ENCODE peak calls at places on chromosomes 12 and 14, in nine cellular contexts. One of them, this sample, is unnamed.

GRCh38 chr14:66596241-66596985 is 88.5 kb downstream of the GPHN start:
- DNase-seq in sigmoid colon: peak; percentile 36
- DNase-seq in right lobe of liver: no peak
- DNase-seq in neural progenitor cell: no peak
- DNase-seq in hepatocyte: no peak
- DNase-seq in AG04450: no peak
- DNase-seq in coronary artery: no peak
- DNase-seq in left ventricle myocardium inferior: no peak
- DNase-seq in ovary: no peak
- DNase-seq in this sample: no peak

GRCh38 chr14:85402546-85403162 is 127.3 kb upstream of the FLRT2 start:
- DNase-seq in sigmoid colon: no peak
- DNase-seq in right lobe of liver: no peak
- DNase-seq in neural progenitor cell: no peak
- DNase-seq in hepatocyte: no peak
- DNase-seq in AG04450: no peak
- DNase-seq in coronary artery: no peak
- DNase-seq in left ventricle myocardium inferior: no peak
- DNase-seq in ovary: no peak
- DNase-seq in this sample: no peak

GRCh38 chr12:7345232-7345631 is 41.4 kb downstream of the ACSM4 start:
- DNase-seq in sigmoid colon: no peak
- DNase-seq in right lobe of liver: no peak
- DNase-seq in neural progenitor cell: no peak
- DNase-seq in hepatocyte: no peak
- DNase-seq in AG04450: no peak
- DNase-seq in coronary artery: no peak
- DNase-seq in left ventricle myocardium inferior: no peak
- DNase-seq in ovary: no peak
- DNase-seq in this sample: no peak

GRCh38 chr12:98418357-98419075 is 96.9 kb upstream of the TMPO start:
- DNase-seq in sigmoid colon: peak; percentile 89
- DNase-seq in right lobe of liver: peak; percentile 67
- DNase-seq in neural progenitor cell: peak; percentile 52
- DNase-seq in hepatocyte: peak; percentile 85
- DNase-seq in AG04450: peak; percentile 83
- DNase-seq in coronary artery: peak; percentile 96
- DNase-seq in left ventricle myocardium inferior: peak; percentile 80
- DNase-seq in ovary: peak; percentile 94
- DNase-seq in this sample: no peak

GRCh38 chr12:31603546-31604009 is 12.6 kb upstream of the DENND5B start:
- DNase-seq in sigmoid colon: no peak
- DNase-seq in right lobe of liver: no peak
- DNase-seq in neural progenitor cell: no peak
- DNase-seq in hepatocyte: no peak
- DNase-seq in AG04450: no peak
- DNase-seq in coronary artery: no peak
- DNase-seq in left ventricle myocardium inferior: no peak
- DNase-seq in ovary: no peak
- DNase-seq in this sample: no peak

GRCh38 chr12:105813201-105813600 is 325.6 kb downstream of the NUAK1 start:
- DNase-seq in sigmoid colon: no peak
- DNase-seq in right lobe of liver: no peak
- DNase-seq in neural progenitor cell: peak; percentile 62
- DNase-seq in hepatocyte: no peak
- DNase-seq in AG04450: no peak
- DNase-seq in coronary artery: no peak
- DNase-seq in left ventricle myocardium inferior: no peak
- DNase-seq in ovary: no peak
- DNase-seq in this sample: no peak

GRCh38 chr12:104536841-104537240 is 80.1 kb downstream of the CHST11 start:
- DNase-seq in sigmoid colon: no peak
- DNase-seq in right lobe of liver: no peak
- DNase-seq in neural progenitor cell: no peak
- DNase-seq in hepatocyte: no peak
- DNase-seq in AG04450: no peak
- DNase-seq in coronary artery: no peak
- DNase-seq in left ventricle myocardium inferior: no peak
- DNase-seq in ovary: no peak
- DNase-seq in this sample: no peak

GRCh38 chr12:26787125-26787495 is 45.9 kb downstream of the ITPR2 start:
- DNase-seq in sigmoid colon: no peak
- DNase-seq in right lobe of liver: no peak
- DNase-seq in neural progenitor cell: peak; percentile 9
- DNase-seq in hepatocyte: peak; percentile 11
- DNase-seq in AG04450: no peak
- DNase-seq in coronary artery: no peak
- DNase-seq in left ventricle myocardium inferior: no peak
- DNase-seq in ovary: no peak
- DNase-seq in this sample: no peak

GRCh38 chr14:60183724-60184596 is 18.8 kb upstream of the DHRS7 start:
- DNase-seq in sigmoid colon: no peak
- DNase-seq in right lobe of liver: no peak
- DNase-seq in neural progenitor cell: peak; percentile 87
- DNase-seq in hepatocyte: peak; percentile 84
- DNase-seq in AG04450: peak; percentile 46
- DNase-seq in coronary artery: no peak
- DNase-seq in left ventricle myocardium inferior: no peak
- DNase-seq in ovary: no peak
- DNase-seq in this sample: no peak

GRCh38 chr14:100303925-100304324 is 2.3 kb downstream of the SLC25A29 start:
- DNase-seq in sigmoid colon: no peak
- DNase-seq in right lobe of liver: no peak
- DNase-seq in neural progenitor cell: peak; percentile 65
- DNase-seq in hepatocyte: no peak
- DNase-seq in AG04450: no peak
- DNase-seq in coronary artery: no peak
- DNase-seq in left ventricle myocardium inferior: no peak
- DNase-seq in ovary: no peak
- DNase-seq in this sample: no peak
- H3K27ac ChIP-seq in sigmoid colon: no peak overlapping the region
- H3K27ac ChIP-seq in right lobe of liver: no peak overlapping the region
- H3K27ac ChIP-seq in neural progenitor cell: no peak overlapping the region
- H3K27ac ChIP-seq in hepatocyte: no peak overlapping the region
- H3K27ac ChIP-seq in AG04450: no peak overlapping the region
- H3K27ac ChIP-seq in coronary artery: peak overlapping the region; percentile 88
- H3K27ac ChIP-seq in left ventricle myocardium inferior: no peak overlapping the region
- H3K27ac ChIP-seq in ovary: peak overlapping the region; percentile 83
- H3K27ac ChIP-seq in this sample: no peak overlapping the region

DNA sequence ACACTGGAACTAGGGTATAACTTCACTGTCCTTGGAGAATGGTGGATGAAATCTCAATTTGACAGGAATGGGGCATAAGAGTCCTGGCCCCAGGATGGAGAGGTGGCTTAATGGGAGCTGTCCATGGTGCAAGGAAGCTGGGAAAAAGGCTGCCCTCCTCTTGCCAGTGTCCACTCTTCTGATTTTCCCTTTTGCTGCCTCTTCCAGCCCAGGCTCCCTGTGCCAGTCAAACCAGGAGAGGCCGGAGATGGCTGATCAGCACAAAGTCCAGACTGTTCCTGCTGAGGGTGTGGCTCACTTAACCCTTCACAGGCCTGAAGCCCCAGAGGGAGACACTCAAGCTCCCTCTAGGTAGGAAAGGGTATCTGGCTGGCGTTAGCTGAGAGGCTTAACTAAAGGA is at the start of gene MYO1A:
- DNase-seq in sigmoid colon: no peak
- DNase-seq in right lobe of liver: no peak
- DNase-seq in neural progenitor cell: peak; percentile 48
- DNase-seq in hepatocyte: peak; percentile 51
- DNase-seq in AG04450: no peak
- DNase-seq in coronary artery: no peak
- DNase-seq in left ventricle myocardium inferior: no peak
- DNase-seq in ovary: no peak
- DNase-seq in this sample: no peak
- H3K4me3 ChIP-seq in sigmoid colon: no peak within 1 kb of the TSS
- H3K4me3 ChIP-seq in right lobe of liver: no peak within 1 kb of the TSS
- H3K4me3 ChIP-seq in neural progenitor cell: no peak within 1 kb of the TSS
- H3K4me3 ChIP-seq in hepatocyte: no peak within 1 kb of the TSS
- H3K4me3 ChIP-seq in AG04450: no peak within 1 kb of the TSS
- H3K4me3 ChIP-seq in coronary artery: no peak within 1 kb of the TSS
- H3K4me3 ChIP-seq in left ventricle myocardium inferior: no peak within 1 kb of the TSS
- H3K4me3 ChIP-seq in ovary: no peak within 1 kb of the TSS
- H3K4me3 ChIP-seq in this sample: no peak within 1 kb of the TSS

GRCh38 chr14:68374682-68375081 is 418.2 kb downstream of the ZFP36L1 start:
- DNase-seq in sigmoid colon: no peak
- DNase-seq in right lobe of liver: no peak
- DNase-seq in neural progenitor cell: no peak
- DNase-seq in hepatocyte: no peak
- DNase-seq in AG04450: no peak
- DNase-seq in coronary artery: no peak
- DNase-seq in left ventricle myocardium inferior: no peak
- DNase-seq in ovary: no peak
- DNase-seq in this sample: peak; percentile 21
- H3K27ac ChIP-seq in sigmoid colon: no peak overlapping the region
- H3K27ac ChIP-seq in right lobe of liver: no peak overlapping the region
- H3K27ac ChIP-seq in neural progenitor cell: no peak overlapping the region
- H3K27ac ChIP-seq in hepatocyte: peak overlapping the region; percentile 39
- H3K27ac ChIP-seq in AG04450: no peak overlapping the region
- H3K27ac ChIP-seq in coronary artery: no peak overlapping the region
- H3K27ac ChIP-seq in left ventricle myocardium inferior: no peak overlapping the region
- H3K27ac ChIP-seq in ovary: no peak overlapping the region
- H3K27ac ChIP-seq in this sample: no peak overlapping the region

DNA sequence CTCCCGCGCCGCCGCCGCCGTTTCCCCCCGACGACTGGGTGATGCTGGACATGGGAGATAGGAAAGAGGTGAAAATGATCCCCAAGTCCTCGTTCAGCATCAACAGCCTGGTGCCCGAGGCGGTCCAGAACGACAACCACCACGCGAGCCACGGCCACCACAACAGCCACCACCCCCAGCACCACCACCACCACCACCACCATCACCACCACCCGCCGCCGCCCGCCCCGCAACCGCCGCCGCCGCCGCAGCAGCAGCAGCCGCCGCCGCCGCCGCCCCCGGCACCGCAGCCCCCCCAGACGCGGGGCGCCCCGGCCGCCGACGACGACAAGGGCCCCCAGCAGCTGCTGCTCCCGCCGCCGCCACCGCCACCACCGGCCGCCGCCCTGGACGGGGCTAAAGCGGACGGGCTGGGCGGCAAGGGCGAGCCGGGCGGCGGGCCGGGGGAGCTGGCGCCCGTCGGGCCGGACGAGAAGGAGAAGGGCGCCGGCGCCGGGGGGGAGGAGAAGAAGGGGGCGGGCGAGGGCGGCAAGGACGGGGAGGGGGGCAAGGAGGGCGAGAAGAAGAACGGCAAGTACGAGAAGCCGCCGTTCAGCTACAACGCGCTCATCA is 758 bp downstream of the FOXG1 start:
- DNase-seq in sigmoid colon: no peak
- DNase-seq in right lobe of liver: no peak
- DNase-seq in neural progenitor cell: no peak
- DNase-seq in hepatocyte: no peak
- DNase-seq in AG04450: no peak
- DNase-seq in coronary artery: no peak
- DNase-seq in left ventricle myocardium inferior: no peak
- DNase-seq in ovary: no peak
- DNase-seq in this sample: peak; percentile 19
- H3K4me3 ChIP-seq in sigmoid colon: no peak overlapping the region
- H3K4me3 ChIP-seq in right lobe of liver: no peak overlapping the region
- H3K4me3 ChIP-seq in neural progenitor cell: peak overlapping the region; percentile 61
- H3K4me3 ChIP-seq in hepatocyte: no peak overlapping the region
- H3K4me3 ChIP-seq in AG04450: peak overlapping the region; percentile 27
- H3K4me3 ChIP-seq in coronary artery: peak overlapping the region; percentile 54
- H3K4me3 ChIP-seq in left ventricle myocardium inferior: no peak overlapping the region
- H3K4me3 ChIP-seq in ovary: no peak overlapping the region
- H3K4me3 ChIP-seq in this sample: peak overlapping the region; percentile 35

GRCh38 chr12:57090924-57091632 is 2.2 kb downstream of the NAB2 start:
- DNase-seq in sigmoid colon: peak; percentile 83
- DNase-seq in right lobe of liver: peak; percentile 62
- DNase-seq in neural progenitor cell: no peak
- DNase-seq in hepatocyte: no peak
- DNase-seq in AG04450: no peak
- DNase-seq in coronary artery: no peak
- DNase-seq in left ventricle myocardium inferior: no peak
- DNase-seq in ovary: peak; percentile 60
- DNase-seq in this sample: no peak

GRCh38 chr12:57088442-57089258 is at the start of gene NAB2:
- DNase-seq in sigmoid colon: peak; percentile 99
- DNase-seq in right lobe of liver: peak; percentile 99
- DNase-seq in neural progenitor cell: peak; percentile 98
- DNase-seq in hepatocyte: peak; percentile 99
- DNase-seq in AG04450: peak; percentile 94
- DNase-seq in coronary artery: peak; percentile 98
- DNase-seq in left ventricle myocardium inferior: peak; percentile 98
- DNase-seq in ovary: peak; percentile 95
- DNase-seq in this sample: peak; percentile 97

GRCh38 chr12:57091633-57092528 is 3.0 kb downstream of the NAB2 start:
- DNase-seq in sigmoid colon: peak; percentile 66
- DNase-seq in right lobe of liver: no peak
- DNase-seq in neural progenitor cell: no peak
- DNase-seq in hepatocyte: no peak
- DNase-seq in AG04450: no peak
- DNase-seq in coronary artery: no peak
- DNase-seq in left ventricle myocardium inferior: no peak
- DNase-seq in ovary: peak; percentile 47
- DNase-seq in this sample: no peak

GRCh38 chr12:57089259-57090245 is 638 bp downstream of the NAB2 start:
- DNase-seq in sigmoid colon: peak; percentile 92
- DNase-seq in right lobe of liver: peak; percentile 86
- DNase-seq in neural progenitor cell: peak; percentile 64
- DNase-seq in hepatocyte: peak; percentile 83
- DNase-seq in AG04450: no peak
- DNase-seq in coronary artery: peak; percentile 87
- DNase-seq in left ventricle myocardium inferior: peak; percentile 83
- DNase-seq in ovary: peak; percentile 87
- DNase-seq in this sample: peak; percentile 75

DNA sequence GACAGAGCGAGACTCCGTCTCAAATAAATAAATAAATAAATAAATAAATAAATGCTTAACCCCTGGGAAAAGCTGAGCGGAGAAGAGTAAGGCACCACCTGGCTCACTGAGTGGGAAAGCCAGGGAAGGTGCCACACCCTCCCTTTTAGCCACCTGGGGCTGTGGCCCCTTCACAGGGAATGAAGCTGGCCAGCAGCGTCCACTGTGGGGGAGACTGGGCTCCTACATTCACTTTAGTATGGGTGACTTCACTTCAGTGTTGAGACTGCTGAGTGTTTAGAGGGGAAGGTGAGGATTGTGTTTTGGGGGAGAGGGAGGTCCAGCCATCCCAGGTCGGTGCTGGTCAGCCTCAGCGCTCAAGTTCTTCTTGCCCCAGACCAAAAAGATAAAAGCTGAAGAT is 1.5 kb downstream of the NAB2 start:
- DNase-seq in sigmoid colon: peak; percentile 66
- DNase-seq in right lobe of liver: no peak
- DNase-seq in neural progenitor cell: no peak
- DNase-seq in hepatocyte: no peak
- DNase-seq in AG04450: no peak
- DNase-seq in coronary artery: no peak
- DNase-seq in left ventricle myocardium inferior: no peak
- DNase-seq in ovary: peak; percentile 39
- DNase-seq in this sample: no peak
- H3K27ac ChIP-seq in sigmoid colon: peak overlapping the region; percentile 99
- H3K27ac ChIP-seq in right lobe of liver: no peak overlapping the region
- H3K27ac ChIP-seq in neural progenitor cell: no peak overlapping the region
- H3K27ac ChIP-seq in hepatocyte: peak overlapping the region; percentile 100
- H3K27ac ChIP-seq in AG04450: peak overlapping the region; percentile 47
- H3K27ac ChIP-seq in coronary artery: peak overlapping the region; percentile 98
- H3K27ac ChIP-seq in left ventricle myocardium inferior: peak overlapping the region; percentile 100
- H3K27ac ChIP-seq in ovary: peak overlapping the region; percentile 99
- H3K27ac ChIP-seq in this sample: peak overlapping the region; percentile 89